ENCODE peak calls at places on chromosomes 2 and 18, in five cellular contexts. H is adrenal gland; A is SJCRH30; Z is spleen; O is CD4-positive, alpha-beta memory T cell. Q is an unnamed sample.

GRCh38 chr2:196176142-196176738 is 4.9 kb upstream of the STK17B start:
- DNase-seq in A (no peak), Z (peak; percentile 93), H (no peak), O (peak; percentile 96), Q (peak; percentile 97)

GRCh38 chr2:15943378-15943851 is 3.1 kb downstream of the MYCN start:
- DNase-seq in Z (no peak), H (no peak), A (peak; percentile 98), O (no peak), Q (no peak)

GRCh38 chr2:112204411-112204810 is 50.4 kb downstream of the ZC3H8 start:
- DNase-seq in Z (no peak), H (no peak), A (no peak), O (no peak), Q (no peak)

GRCh38 chr18:34801769-34802168 is 91.7 kb downstream of the DTNA start:
- DNase-seq in Z (no peak), O (no peak), A (no peak), H (no peak), Q (no peak)

GRCh38 chr18:39776766-39777165 is 2178.3 kb upstream of the PIK3C3 start:
- DNase-seq in Z (no peak), A (no peak), H (no peak), O (no peak), Q (no peak)

GRCh38 chr2:134408791-134409190 is 154.9 kb downstream of the MGAT5 start:
- DNase-seq in H (no peak), Z (no peak), O (no peak), A (no peak), Q (no peak)

GRCh38 chr2:207516206-207516605 is 13.6 kb upstream of the CREB1 start:
- DNase-seq in A (no peak), H (no peak), O (no peak), Z (no peak), Q (no peak)

GRCh38 chr2:95309599-95309998 is 12.5 kb downstream of the KCNIP3 start:
- DNase-seq in H (no peak), O (no peak), Z (no peak), A (no peak), Q (no peak)

GRCh38 chr18:811192-812122 is 585 bp downstream of the YES1 start:
- DNase-seq in Z (peak; percentile 89), A (peak; percentile 53), O (no peak), H (peak; percentile 38), Q (peak; percentile 13)

GRCh38 chr2:22798389-22798788 is 586.6 kb upstream of the KLHL29 start:
- DNase-seq in Z (no peak), H (no peak), O (no peak), A (no peak), Q (no peak)
- H3K9me3 ChIP-seq in Z (no peaks in the 10 kb centered on the region), H (no peaks in the 10 kb centered on the region), O (no peaks in the 10 kb centered on the region), A (no peaks in the 10 kb centered on the region), Q (no peaks in the 10 kb centered on the region)

DNA sequence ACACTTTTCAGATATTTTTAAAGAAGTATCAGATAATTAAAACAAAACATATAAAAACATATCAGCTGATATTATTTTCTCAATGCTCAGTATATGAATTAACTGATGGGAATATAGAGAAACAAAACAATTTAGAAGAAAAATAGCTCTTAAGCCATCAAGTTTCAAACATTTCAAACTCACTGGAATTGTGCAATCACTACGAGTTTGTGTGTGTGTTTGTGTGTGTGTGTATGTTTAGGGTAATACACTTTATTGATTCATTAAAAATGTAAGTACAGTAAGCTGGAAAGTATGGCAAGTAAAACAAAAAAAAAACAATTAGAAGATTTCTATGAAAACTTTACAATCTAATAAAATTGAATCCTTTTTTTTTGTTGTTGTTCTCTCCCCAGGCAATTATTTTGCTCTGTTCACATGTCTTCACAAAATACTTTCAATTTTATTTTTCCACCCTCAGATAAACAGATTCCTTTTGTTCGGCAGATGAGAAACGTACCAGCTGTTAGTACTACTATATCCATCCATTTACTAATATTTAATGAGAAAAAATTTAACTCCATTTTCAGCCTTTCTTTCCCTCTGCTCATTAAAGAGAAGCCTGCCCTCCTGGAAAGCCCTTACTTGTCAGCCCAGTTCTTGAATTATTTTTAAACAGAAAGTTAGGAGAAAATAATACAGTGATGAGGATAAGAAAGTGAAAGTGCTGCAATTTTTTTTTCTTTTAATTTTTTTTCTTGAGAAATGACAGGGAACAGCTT is 87.6 kb downstream of the SLC8A1 start:
- DNase-seq in O (no peak), A (no peak), H (no peak), Z (no peak), Q (no peak)
- H3K4me3 ChIP-seq in O (no peak overlapping the region), A (peak overlapping the region; percentile 36), H (no peak overlapping the region), Z (no peak overlapping the region), Q (no peak overlapping the region)

DNA sequence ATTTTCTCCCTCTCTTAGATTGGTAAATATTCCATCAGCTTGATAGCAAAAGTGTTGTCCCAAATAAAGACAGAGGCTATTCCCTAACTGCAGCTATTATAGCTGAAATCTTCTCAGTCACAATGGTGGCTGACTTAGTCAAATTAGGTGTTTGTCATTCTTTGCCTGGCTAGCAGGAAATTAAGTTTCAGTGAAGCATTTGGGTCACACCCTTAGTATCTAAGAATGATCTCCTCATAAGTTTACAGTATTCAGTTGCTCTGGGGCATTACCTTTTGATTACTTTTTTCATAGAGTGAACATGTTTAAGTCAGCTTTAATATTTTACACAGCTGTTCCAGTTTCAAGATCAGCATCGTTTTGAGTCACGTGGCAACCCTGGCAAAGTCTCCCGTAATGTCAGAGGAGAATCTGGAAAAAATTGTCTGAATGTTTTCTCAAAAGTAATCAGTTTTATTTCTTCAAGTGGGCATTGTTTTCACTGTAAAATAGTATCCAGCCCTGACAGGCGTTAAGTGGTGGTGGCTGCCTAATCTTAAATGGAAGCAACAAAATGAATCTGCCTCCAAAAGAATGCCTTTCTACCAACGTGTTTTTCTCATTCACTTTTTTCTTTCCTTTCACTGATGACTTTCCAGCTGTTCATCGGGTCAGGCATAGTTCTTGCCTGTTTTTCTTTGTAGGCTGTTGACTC is 319.5 kb upstream of the TCF4 start:
- DNase-seq in O (no peak), Z (no peak), H (no peak), A (no peak), Q (no peak)
- H3K27ac ChIP-seq in O (no peak overlapping the region), Z (no peak overlapping the region), H (no peak overlapping the region), A (peak overlapping the region; percentile 71), Q (no peak overlapping the region)

DNA sequence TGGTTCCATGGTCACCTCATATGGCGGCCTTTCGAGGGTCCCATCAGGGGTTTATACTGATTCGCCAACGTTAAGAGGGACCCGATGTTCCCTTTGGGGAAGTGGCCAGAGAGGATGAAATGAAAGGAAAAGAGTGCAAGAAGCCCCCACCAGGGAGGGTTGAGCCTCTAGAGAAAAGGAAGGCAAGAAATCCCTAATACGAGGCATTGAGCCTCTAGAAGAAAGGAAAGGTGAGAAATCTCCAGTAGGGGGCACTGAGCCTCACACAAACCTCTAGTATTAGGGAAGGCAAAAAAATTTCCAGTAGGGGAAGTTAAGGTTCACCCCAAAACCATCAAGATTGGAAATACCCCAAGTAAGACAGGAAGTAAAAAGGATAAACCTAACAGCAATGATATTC is 9.8 kb upstream of the SAP130 start:
- DNase-seq in A (no peak), H (no peak), Z (no peak), O (no peak), Q (no peak)
- H3K9me3 ChIP-seq in A (peaks cover 7% of the 10 kb centered on the region), H (no peaks in the 10 kb centered on the region), Z (peaks cover 45% of the 10 kb centered on the region), O (no peaks in the 10 kb centered on the region), Q (peaks cover 28% of the 10 kb centered on the region)

GRCh38 chr2:200040831-200041230 is 85.4 kb downstream of the MAIP1 start:
- DNase-seq in A (no peak), O (no peak), H (no peak), Z (no peak), Q (no peak)

GRCh38 chr2:200040251-200040650 is 84.9 kb downstream of the MAIP1 start:
- DNase-seq in O (no peak), A (no peak), Z (no peak), H (no peak), Q (no peak)

GRCh38 chr2:200044453-200044852 is 89.1 kb downstream of the MAIP1 start:
- DNase-seq in O (no peak), H (no peak), A (no peak), Z (no peak), Q (no peak)

GRCh38 chr2:200042944-200043343 is 87.6 kb downstream of the MAIP1 start:
- DNase-seq in O (no peak), A (no peak), Z (no peak), H (no peak), Q (no peak)

GRCh38 chr2:200042102-200042735 is 86.8 kb downstream of the MAIP1 start:
- DNase-seq in H (no peak), Z (no peak), O (no peak), A (no peak), Q (no peak)
- H3K4me3 ChIP-seq in H (no peak overlapping the region), Z (no peak overlapping the region), O (no peak overlapping the region), A (no peak overlapping the region), Q (no peak overlapping the region)

GRCh38 chr2:33158482-33159003 is 211.8 kb downstream of the LTBP1 start:
- DNase-seq in O (no peak), Z (no peak), A (no peak), H (no peak), Q (no peak)

GRCh38 chr2:33153008-33153407 is 206.3 kb downstream of the LTBP1 start:
- DNase-seq in Z (no peak), O (no peak), A (no peak), H (no peak), Q (no peak)
- H3K27ac ChIP-seq in Z (no peak overlapping the region), O (no peak overlapping the region), A (no peak overlapping the region), H (no peak overlapping the region), Q (no peak overlapping the region)

Q was measured in naive thymus-derived CD4-positive, alpha-beta T cell.